ENCODE peak calls at places on chromosomes 12 and 14, in four cellular contexts. One of them, this sample, is unnamed.

GRCh38 chr12:118307069-118307954 is 65.4 kb downstream of the TAOK3 start:
- DNase-seq in activated CD4-positive, CD25-positive, alpha-beta regulatory T cell treated with anti-CD3 and anti-CD28 coated beads, Interleukin-2, amount 50 U/mL, for 72 hours: no peak
- DNase-seq in stimulated activated CD4-positive, alpha-beta T cell treated with anti-CD3 and anti-CD28 coated beads, Interleukin-2, amount 100 ng/mL, for 24 hours: peak
- DNase-seq in Calu3: no peak
- DNase-seq in this sample: no peak

GRCh38 chr14:52801014-52801708 is 9.8 kb upstream of the GNPNAT1 start:
- DNase-seq in activated CD4-positive, CD25-positive, alpha-beta regulatory T cell treated with anti-CD3 and anti-CD28 coated beads, Interleukin-2, amount 50 U/mL, for 72 hours: no peak
- DNase-seq in stimulated activated CD4-positive, alpha-beta T cell treated with anti-CD3 and anti-CD28 coated beads, Interleukin-2, amount 100 ng/mL, for 24 hours: no peak
- DNase-seq in Calu3: no peak
- DNase-seq in this sample: no peak

GRCh38 chr12:79634957-79635471 is 55.8 kb downstream of the PAWR start:
- DNase-seq in activated CD4-positive, CD25-positive, alpha-beta regulatory T cell treated with anti-CD3 and anti-CD28 coated beads, Interleukin-2, amount 50 U/mL, for 72 hours: no peak
- DNase-seq in stimulated activated CD4-positive, alpha-beta T cell treated with anti-CD3 and anti-CD28 coated beads, Interleukin-2, amount 100 ng/mL, for 24 hours: no peak
- DNase-seq in Calu3: no peak
- DNase-seq in this sample: no peak

GRCh38 chr12:74468401-74468800 is 69.2 kb upstream of the ATXN7L3B start:
- DNase-seq in activated CD4-positive, CD25-positive, alpha-beta regulatory T cell treated with anti-CD3 and anti-CD28 coated beads, Interleukin-2, amount 50 U/mL, for 72 hours: no peak
- DNase-seq in stimulated activated CD4-positive, alpha-beta T cell treated with anti-CD3 and anti-CD28 coated beads, Interleukin-2, amount 100 ng/mL, for 24 hours: no peak
- DNase-seq in Calu3: no peak
- DNase-seq in this sample: no peak

GRCh38 chr12:62834971-62835547 is 99.9 kb downstream of the PPM1H start:
- DNase-seq in activated CD4-positive, CD25-positive, alpha-beta regulatory T cell treated with anti-CD3 and anti-CD28 coated beads, Interleukin-2, amount 50 U/mL, for 72 hours: no peak
- DNase-seq in stimulated activated CD4-positive, alpha-beta T cell treated with anti-CD3 and anti-CD28 coated beads, Interleukin-2, amount 100 ng/mL, for 24 hours: no peak
- DNase-seq in Calu3: no peak
- DNase-seq in this sample: no peak

GRCh38 chr12:47717443-47718193 is 7.7 kb downstream of the ENDOU start:
- DNase-seq in activated CD4-positive, CD25-positive, alpha-beta regulatory T cell treated with anti-CD3 and anti-CD28 coated beads, Interleukin-2, amount 50 U/mL, for 72 hours: no peak
- DNase-seq in stimulated activated CD4-positive, alpha-beta T cell treated with anti-CD3 and anti-CD28 coated beads, Interleukin-2, amount 100 ng/mL, for 24 hours: peak
- DNase-seq in Calu3: peak
- DNase-seq in this sample: peak

GRCh38 chr12:108442077-108442476 is 73.0 kb upstream of the FICD start:
- DNase-seq in activated CD4-positive, CD25-positive, alpha-beta regulatory T cell treated with anti-CD3 and anti-CD28 coated beads, Interleukin-2, amount 50 U/mL, for 72 hours: no peak
- DNase-seq in stimulated activated CD4-positive, alpha-beta T cell treated with anti-CD3 and anti-CD28 coated beads, Interleukin-2, amount 100 ng/mL, for 24 hours: no peak
- DNase-seq in Calu3: no peak
- DNase-seq in this sample: no peak

GRCh38 chr12:19044430-19044829 is 85.1 kb upstream of the PLEKHA5 start:
- DNase-seq in activated CD4-positive, CD25-positive, alpha-beta regulatory T cell treated with anti-CD3 and anti-CD28 coated beads, Interleukin-2, amount 50 U/mL, for 72 hours: no peak
- DNase-seq in stimulated activated CD4-positive, alpha-beta T cell treated with anti-CD3 and anti-CD28 coated beads, Interleukin-2, amount 100 ng/mL, for 24 hours: no peak
- DNase-seq in Calu3: no peak
- DNase-seq in this sample: no peak

GRCh38 chr14:61547186-61548121 is 147.9 kb upstream of the HIF1A start:
- DNase-seq in activated CD4-positive, CD25-positive, alpha-beta regulatory T cell treated with anti-CD3 and anti-CD28 coated beads, Interleukin-2, amount 50 U/mL, for 72 hours: no peak
- DNase-seq in stimulated activated CD4-positive, alpha-beta T cell treated with anti-CD3 and anti-CD28 coated beads, Interleukin-2, amount 100 ng/mL, for 24 hours: no peak
- DNase-seq in Calu3: no peak
- DNase-seq in this sample: no peak

GRCh38 chr14:23520899-23521521 is 30.6 kb downstream of the ZFHX2 start:
- DNase-seq in activated CD4-positive, CD25-positive, alpha-beta regulatory T cell treated with anti-CD3 and anti-CD28 coated beads, Interleukin-2, amount 50 U/mL, for 72 hours: no peak
- DNase-seq in stimulated activated CD4-positive, alpha-beta T cell treated with anti-CD3 and anti-CD28 coated beads, Interleukin-2, amount 100 ng/mL, for 24 hours: no peak
- DNase-seq in Calu3: no peak
- DNase-seq in this sample: no peak

GRCh38 chr12:123983822-123984485 is 10.9 kb downstream of the ZNF664 start:
- DNase-seq in activated CD4-positive, CD25-positive, alpha-beta regulatory T cell treated with anti-CD3 and anti-CD28 coated beads, Interleukin-2, amount 50 U/mL, for 72 hours: no peak
- DNase-seq in stimulated activated CD4-positive, alpha-beta T cell treated with anti-CD3 and anti-CD28 coated beads, Interleukin-2, amount 100 ng/mL, for 24 hours: peak
- DNase-seq in Calu3: peak
- DNase-seq in this sample: peak

GRCh38 chr14:51079085-51079484 is 15.8 kb downstream of the TRIM9 start:
- DNase-seq in activated CD4-positive, CD25-positive, alpha-beta regulatory T cell treated with anti-CD3 and anti-CD28 coated beads, Interleukin-2, amount 50 U/mL, for 72 hours: no peak
- DNase-seq in stimulated activated CD4-positive, alpha-beta T cell treated with anti-CD3 and anti-CD28 coated beads, Interleukin-2, amount 100 ng/mL, for 24 hours: no peak
- DNase-seq in Calu3: no peak
- DNase-seq in this sample: no peak

GRCh38 chr12:85182699-85183098 is 97.3 kb upstream of the ALX1 start:
- DNase-seq in activated CD4-positive, CD25-positive, alpha-beta regulatory T cell treated with anti-CD3 and anti-CD28 coated beads, Interleukin-2, amount 50 U/mL, for 72 hours: no peak
- DNase-seq in stimulated activated CD4-positive, alpha-beta T cell treated with anti-CD3 and anti-CD28 coated beads, Interleukin-2, amount 100 ng/mL, for 24 hours: no peak
- DNase-seq in Calu3: no peak
- DNase-seq in this sample: no peak

GRCh38 chr14:59358105-59358504 is 107.1 kb downstream of the GPR135 start:
- DNase-seq in activated CD4-positive, CD25-positive, alpha-beta regulatory T cell treated with anti-CD3 and anti-CD28 coated beads, Interleukin-2, amount 50 U/mL, for 72 hours: no peak
- DNase-seq in stimulated activated CD4-positive, alpha-beta T cell treated with anti-CD3 and anti-CD28 coated beads, Interleukin-2, amount 100 ng/mL, for 24 hours: no peak
- DNase-seq in Calu3: peak
- DNase-seq in this sample: no peak

GRCh38 chr14:77369280-77369679 is 7.6 kb downstream of the TMED8 start:
- DNase-seq in activated CD4-positive, CD25-positive, alpha-beta regulatory T cell treated with anti-CD3 and anti-CD28 coated beads, Interleukin-2, amount 50 U/mL, for 72 hours: no peak
- DNase-seq in stimulated activated CD4-positive, alpha-beta T cell treated with anti-CD3 and anti-CD28 coated beads, Interleukin-2, amount 100 ng/mL, for 24 hours: no peak
- DNase-seq in Calu3: no peak
- DNase-seq in this sample: no peak

GRCh38 chr14:70018246-70018645 is 139.0 kb downstream of the SMOC1 start:
- DNase-seq in activated CD4-positive, CD25-positive, alpha-beta regulatory T cell treated with anti-CD3 and anti-CD28 coated beads, Interleukin-2, amount 50 U/mL, for 72 hours: no peak
- DNase-seq in stimulated activated CD4-positive, alpha-beta T cell treated with anti-CD3 and anti-CD28 coated beads, Interleukin-2, amount 100 ng/mL, for 24 hours: no peak
- DNase-seq in Calu3: no peak
- DNase-seq in this sample: no peak

GRCh38 chr14:60265163-60265562 is 16.1 kb downstream of the PPM1A start:
- DNase-seq in activated CD4-positive, CD25-positive, alpha-beta regulatory T cell treated with anti-CD3 and anti-CD28 coated beads, Interleukin-2, amount 50 U/mL, for 72 hours: no peak
- DNase-seq in stimulated activated CD4-positive, alpha-beta T cell treated with anti-CD3 and anti-CD28 coated beads, Interleukin-2, amount 100 ng/mL, for 24 hours: no peak
- DNase-seq in Calu3: no peak
- DNase-seq in this sample: no peak

GRCh38 chr12:1606021-1606622 is 11.7 kb upstream of the FBXL14 start:
- DNase-seq in activated CD4-positive, CD25-positive, alpha-beta regulatory T cell treated with anti-CD3 and anti-CD28 coated beads, Interleukin-2, amount 50 U/mL, for 72 hours: peak
- DNase-seq in stimulated activated CD4-positive, alpha-beta T cell treated with anti-CD3 and anti-CD28 coated beads, Interleukin-2, amount 100 ng/mL, for 24 hours: peak
- DNase-seq in Calu3: peak
- DNase-seq in this sample: peak

GRCh38 chr12:106139422-106140141 is 828 bp upstream of the NUAK1 start:
- DNase-seq in activated CD4-positive, CD25-positive, alpha-beta regulatory T cell treated with anti-CD3 and anti-CD28 coated beads, Interleukin-2, amount 50 U/mL, for 72 hours: no peak
- DNase-seq in stimulated activated CD4-positive, alpha-beta T cell treated with anti-CD3 and anti-CD28 coated beads, Interleukin-2, amount 100 ng/mL, for 24 hours: peak
- DNase-seq in Calu3: peak
- DNase-seq in this sample: peak

GRCh38 chr14:100121643-100122480 is 37.6 kb downstream of the DEGS2 start:
- DNase-seq in activated CD4-positive, CD25-positive, alpha-beta regulatory T cell treated with anti-CD3 and anti-CD28 coated beads, Interleukin-2, amount 50 U/mL, for 72 hours: no peak
- DNase-seq in stimulated activated CD4-positive, alpha-beta T cell treated with anti-CD3 and anti-CD28 coated beads, Interleukin-2, amount 100 ng/mL, for 24 hours: no peak
- DNase-seq in Calu3: no peak
- DNase-seq in this sample: no peak

GRCh38 chr14:50726372-50727107 is 58.4 kb upstream of the SAV1 start:
- DNase-seq in activated CD4-positive, CD25-positive, alpha-beta regulatory T cell treated with anti-CD3 and anti-CD28 coated beads, Interleukin-2, amount 50 U/mL, for 72 hours: no peak
- DNase-seq in stimulated activated CD4-positive, alpha-beta T cell treated with anti-CD3 and anti-CD28 coated beads, Interleukin-2, amount 100 ng/mL, for 24 hours: no peak
- DNase-seq in Calu3: no peak
- DNase-seq in this sample: no peak

GRCh38 chr14:68596701-68597100 is 196.2 kb downstream of the ZFP36L1 start:
- DNase-seq in activated CD4-positive, CD25-positive, alpha-beta regulatory T cell treated with anti-CD3 and anti-CD28 coated beads, Interleukin-2, amount 50 U/mL, for 72 hours: no peak
- DNase-seq in stimulated activated CD4-positive, alpha-beta T cell treated with anti-CD3 and anti-CD28 coated beads, Interleukin-2, amount 100 ng/mL, for 24 hours: no peak
- DNase-seq in Calu3: no peak
- DNase-seq in this sample: no peak

GRCh38 chr14:44027397-44027796 is 479.7 kb downstream of the FSCB start:
- DNase-seq in activated CD4-positive, CD25-positive, alpha-beta regulatory T cell treated with anti-CD3 and anti-CD28 coated beads, Interleukin-2, amount 50 U/mL, for 72 hours: no peak
- DNase-seq in stimulated activated CD4-positive, alpha-beta T cell treated with anti-CD3 and anti-CD28 coated beads, Interleukin-2, amount 100 ng/mL, for 24 hours: no peak
- DNase-seq in Calu3: no peak
- DNase-seq in this sample: no peak

GRCh38 chr12:118986043-118986442 is 4.7 kb downstream of the SRRM4 start:
- DNase-seq in activated CD4-positive, CD25-positive, alpha-beta regulatory T cell treated with anti-CD3 and anti-CD28 coated beads, Interleukin-2, amount 50 U/mL, for 72 hours: no peak
- DNase-seq in stimulated activated CD4-positive, alpha-beta T cell treated with anti-CD3 and anti-CD28 coated beads, Interleukin-2, amount 100 ng/mL, for 24 hours: no peak
- DNase-seq in Calu3: no peak
- DNase-seq in this sample: no peak

GRCh38 chr12:124928095-124928911 is 13.9 kb upstream of the UBC start:
- DNase-seq in activated CD4-positive, CD25-positive, alpha-beta regulatory T cell treated with anti-CD3 and anti-CD28 coated beads, Interleukin-2, amount 50 U/mL, for 72 hours: peak
- DNase-seq in stimulated activated CD4-positive, alpha-beta T cell treated with anti-CD3 and anti-CD28 coated beads, Interleukin-2, amount 100 ng/mL, for 24 hours: peak
- DNase-seq in Calu3: peak
- DNase-seq in this sample: peak

This sample was measured in colonic mucosa.